ENCODE peak calls at places on chromosomes 7 and 10, in ten cellular contexts. One of them, this sample, is unnamed.

GRCh38 chr7:29106128-29106988 is 40.0 kb downstream of the CPVL start:
- DNase-seq in AG09309: peak; percentile 37
- DNase-seq in GM10248: peak; percentile 28
- DNase-seq in WERI-Rb-1: peak; percentile 26
- DNase-seq in cardiac fibroblast: peak; percentile 79
- DNase-seq in MM.1S: peak; percentile 44
- DNase-seq in bronchial epithelial cell: peak; percentile 65
- DNase-seq in BJ: no peak
- DNase-seq in hepatocyte: peak; percentile 82
- DNase-seq in left ventricle myocardium inferior: no peak
- DNase-seq in this sample: peak; percentile 22

GRCh38 chr7:70694909-70695803 is 436.8 kb upstream of the GALNT17 start:
- DNase-seq in WERI-Rb-1: peak; percentile 18
- DNase-seq in AG09309: no peak
- DNase-seq in hepatocyte: peak; percentile 57
- DNase-seq in cardiac fibroblast: peak; percentile 36
- DNase-seq in GM10248: peak; percentile 38
- DNase-seq in left ventricle myocardium inferior: no peak
- DNase-seq in MM.1S: peak; percentile 15
- DNase-seq in BJ: no peak
- DNase-seq in bronchial epithelial cell: no peak
- DNase-seq in this sample: peak; percentile 53

GRCh38 chr10:50604049-50604640 is 19.6 kb downstream of the SGMS1 start:
- DNase-seq in bronchial epithelial cell: no peak
- DNase-seq in cardiac fibroblast: no peak
- DNase-seq in BJ: no peak
- DNase-seq in MM.1S: peak; percentile 58
- DNase-seq in left ventricle myocardium inferior: no peak
- DNase-seq in WERI-Rb-1: no peak
- DNase-seq in AG09309: no peak
- DNase-seq in hepatocyte: no peak
- DNase-seq in GM10248: peak; percentile 43
- DNase-seq in this sample: no peak

GRCh38 chr7:143396182-143396581 is 12.5 kb downstream of the EPHA1 start:
- DNase-seq in cardiac fibroblast: no peak
- DNase-seq in GM10248: no peak
- DNase-seq in hepatocyte: no peak
- DNase-seq in bronchial epithelial cell: no peak
- DNase-seq in BJ: no peak
- DNase-seq in WERI-Rb-1: no peak
- DNase-seq in AG09309: no peak
- DNase-seq in left ventricle myocardium inferior: no peak
- DNase-seq in MM.1S: no peak
- DNase-seq in this sample: no peak

GRCh38 chr7:38629621-38630020 is 1.6 kb downstream of the AMPH start:
- DNase-seq in GM10248: no peak
- DNase-seq in MM.1S: no peak
- DNase-seq in WERI-Rb-1: peak; percentile 67
- DNase-seq in cardiac fibroblast: no peak
- DNase-seq in BJ: no peak
- DNase-seq in left ventricle myocardium inferior: no peak
- DNase-seq in bronchial epithelial cell: no peak
- DNase-seq in AG09309: peak; percentile 7
- DNase-seq in hepatocyte: no peak
- DNase-seq in this sample: no peak

GRCh38 chr7:43302211-43302711 is 189.8 kb downstream of the HECW1 start:
- DNase-seq in MM.1S: no peak
- DNase-seq in BJ: no peak
- DNase-seq in cardiac fibroblast: peak; percentile 18
- DNase-seq in left ventricle myocardium inferior: no peak
- DNase-seq in GM10248: no peak
- DNase-seq in AG09309: no peak
- DNase-seq in bronchial epithelial cell: peak; percentile 81
- DNase-seq in hepatocyte: peak; percentile 75
- DNase-seq in WERI-Rb-1: peak; percentile 91
- DNase-seq in this sample: no peak

GRCh38 chr7:148286150-148286549 is 304.4 kb upstream of the C7orf33 start:
- DNase-seq in WERI-Rb-1: peak; percentile 43
- DNase-seq in GM10248: no peak
- DNase-seq in cardiac fibroblast: no peak
- DNase-seq in BJ: no peak
- DNase-seq in hepatocyte: peak; percentile 61
- DNase-seq in left ventricle myocardium inferior: no peak
- DNase-seq in AG09309: no peak
- DNase-seq in bronchial epithelial cell: peak; percentile 32
- DNase-seq in MM.1S: peak; percentile 11
- DNase-seq in this sample: no peak

GRCh38 chr7:22125436-22125835 is 179.7 kb upstream of the CDCA7L start:
- DNase-seq in GM10248: no peak
- DNase-seq in hepatocyte: no peak
- DNase-seq in left ventricle myocardium inferior: no peak
- DNase-seq in MM.1S: no peak
- DNase-seq in cardiac fibroblast: no peak
- DNase-seq in bronchial epithelial cell: no peak
- DNase-seq in WERI-Rb-1: no peak
- DNase-seq in AG09309: no peak
- DNase-seq in BJ: no peak
- DNase-seq in this sample: no peak

GRCh38 chr10:5466451-5466996 is 32.8 kb downstream of the CALML5 start:
- DNase-seq in AG09309: no peak
- DNase-seq in WERI-Rb-1: no peak
- DNase-seq in bronchial epithelial cell: peak; percentile 94
- DNase-seq in cardiac fibroblast: no peak
- DNase-seq in left ventricle myocardium inferior: no peak
- DNase-seq in BJ: peak; percentile 65
- DNase-seq in MM.1S: no peak
- DNase-seq in GM10248: no peak
- DNase-seq in hepatocyte: peak; percentile 93
- DNase-seq in this sample: no peak

DNA sequence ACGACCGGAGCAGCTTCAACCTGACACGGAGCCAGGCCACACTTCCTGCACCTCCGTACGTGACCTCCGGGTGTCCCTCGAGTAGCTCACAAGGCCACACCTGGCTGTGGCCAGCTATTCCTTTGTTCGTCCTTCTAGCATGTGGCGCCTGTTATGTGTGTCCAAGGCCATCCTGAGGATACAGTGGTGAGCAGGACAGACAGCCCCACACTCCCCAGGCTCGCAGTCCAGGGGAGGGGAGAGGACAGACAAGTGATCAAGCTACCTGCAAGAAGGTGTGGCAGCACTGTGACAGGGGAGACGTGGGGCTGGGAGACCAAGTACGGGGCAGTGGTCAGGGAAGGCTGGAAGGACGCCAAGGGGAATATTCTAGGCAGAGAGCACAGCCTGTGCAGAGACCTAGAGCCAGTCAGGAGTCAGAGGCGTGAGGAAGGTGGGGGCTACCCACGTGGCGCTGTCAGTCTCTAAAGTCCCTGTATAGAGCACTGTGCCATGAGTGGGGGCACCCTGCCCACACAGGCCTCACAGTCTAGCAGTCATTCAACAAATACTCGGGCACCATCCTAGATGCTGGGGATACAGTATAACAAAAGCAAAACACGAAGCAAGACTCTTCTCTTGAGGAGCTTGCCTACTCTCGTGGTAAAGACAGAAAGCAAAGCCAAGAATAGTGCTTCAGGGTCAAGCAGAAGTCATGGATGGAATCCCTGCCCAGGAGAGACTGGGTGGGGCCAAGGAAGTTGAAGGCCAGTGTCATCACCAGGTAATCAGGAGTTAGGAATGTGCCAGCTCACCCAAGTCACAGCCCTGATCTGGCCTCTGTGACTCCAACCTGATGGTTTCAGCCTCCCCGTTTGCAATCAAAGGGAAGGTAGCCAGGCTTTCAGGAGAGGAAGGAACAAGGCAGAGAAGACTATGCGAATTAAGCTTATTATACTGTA is 58.6 kb downstream of the PROSER2 start:
- DNase-seq in cardiac fibroblast: peak; percentile 52
- DNase-seq in AG09309: no peak
- DNase-seq in WERI-Rb-1: no peak
- DNase-seq in left ventricle myocardium inferior: no peak
- DNase-seq in MM.1S: no peak
- DNase-seq in hepatocyte: peak; percentile 66
- DNase-seq in BJ: no peak
- DNase-seq in GM10248: no peak
- DNase-seq in bronchial epithelial cell: peak; percentile 96
- DNase-seq in this sample: no peak
- TF ChIP-seq CTCF in cardiac fibroblast: no peak
- TF ChIP-seq CTCF in AG09309: no peak
- TF ChIP-seq CTCF in WERI-Rb-1: peak; percentile 18
- TF ChIP-seq CTCF in left ventricle myocardium inferior: no peak
- TF ChIP-seq CTCF in MM.1S: no peak
- TF ChIP-seq CTCF in hepatocyte: peak; percentile 6
- TF ChIP-seq CTCF in BJ: no peak
- TF ChIP-seq CTCF in GM10248: no peak
- TF ChIP-seq CTCF in bronchial epithelial cell: no peak
- TF ChIP-seq CTCF in this sample: no peak

DNA sequence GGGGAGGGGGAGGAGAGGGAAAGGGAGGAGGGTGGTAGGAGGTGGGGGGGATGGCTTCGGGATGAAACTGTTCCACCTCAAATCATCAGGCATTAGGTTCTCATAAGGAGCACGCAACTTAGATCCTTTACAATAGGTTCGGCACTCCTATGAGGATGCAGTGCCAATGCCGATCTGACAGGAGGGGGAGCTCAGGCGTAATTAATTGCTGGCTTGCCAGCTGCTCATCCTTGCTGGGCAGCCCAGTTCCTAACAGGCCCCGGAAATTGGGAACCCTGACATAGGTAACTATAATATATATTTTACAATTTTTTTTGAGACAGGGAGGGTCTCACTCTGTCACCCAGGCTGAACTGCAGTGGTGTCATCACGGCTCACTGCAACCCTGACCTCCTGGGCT is 118.8 kb upstream of the SFMBT2 start:
- DNase-seq in hepatocyte: peak; percentile 51
- DNase-seq in AG09309: no peak
- DNase-seq in bronchial epithelial cell: peak; percentile 2
- DNase-seq in WERI-Rb-1: peak; percentile 5
- DNase-seq in cardiac fibroblast: peak; percentile 18
- DNase-seq in BJ: no peak
- DNase-seq in MM.1S: no peak
- DNase-seq in GM10248: no peak
- DNase-seq in left ventricle myocardium inferior: no peak
- DNase-seq in this sample: no peak
- TF ChIP-seq CTCF in hepatocyte: peak; percentile 58
- TF ChIP-seq CTCF in AG09309: peak; percentile 6
- TF ChIP-seq CTCF in bronchial epithelial cell: peak; percentile 8
- TF ChIP-seq CTCF in WERI-Rb-1: no peak
- TF ChIP-seq CTCF in cardiac fibroblast: no peak
- TF ChIP-seq CTCF in BJ: peak; percentile 40
- TF ChIP-seq CTCF in MM.1S: no peak
- TF ChIP-seq CTCF in GM10248: no peak
- TF ChIP-seq CTCF in left ventricle myocardium inferior: peak; percentile 65
- TF ChIP-seq CTCF in this sample: peak; percentile 19

DNA sequence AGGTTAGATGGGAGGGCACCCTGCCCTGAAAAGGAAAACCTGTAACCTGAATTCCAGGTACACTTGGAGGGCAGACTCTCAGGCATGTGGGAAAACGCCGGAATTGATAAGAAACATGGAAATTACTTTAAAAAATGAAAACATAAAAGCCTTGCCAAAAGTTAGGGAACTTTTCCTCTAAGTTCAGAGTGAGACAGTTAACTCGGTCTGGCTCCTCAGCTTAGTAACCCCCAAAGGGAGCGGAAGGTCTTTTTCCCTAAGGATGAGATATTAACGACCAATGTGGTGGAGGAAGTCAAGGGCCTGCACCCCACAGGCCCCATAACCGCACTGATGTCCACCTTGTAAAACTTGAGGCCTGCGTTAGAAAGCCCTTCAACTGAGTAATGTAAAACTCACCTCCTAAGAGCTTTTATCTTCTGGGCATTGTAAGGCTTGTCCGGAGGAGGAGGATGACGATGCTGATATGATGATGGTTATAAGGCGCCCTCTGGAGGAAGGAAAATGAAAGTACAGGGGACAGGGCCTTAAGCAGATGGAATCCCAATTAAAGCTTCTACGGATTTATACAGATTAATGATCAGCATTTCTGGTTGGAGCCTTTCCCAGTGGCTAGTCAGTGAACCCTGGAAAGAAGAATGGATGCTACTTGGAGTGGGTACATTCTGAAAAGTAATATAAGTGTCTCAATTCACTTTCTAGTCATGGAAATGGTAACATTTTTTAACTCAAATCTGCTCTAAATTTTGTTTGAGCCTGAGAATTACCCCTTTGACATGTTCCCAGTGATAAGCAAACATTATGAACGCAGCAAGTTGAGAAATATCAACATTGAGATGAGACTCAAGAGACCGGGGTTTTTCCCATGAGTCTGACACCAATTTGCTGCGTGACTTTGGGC is 696 bp downstream of the COL1A2 start:
- DNase-seq in GM10248: peak; percentile 73
- DNase-seq in BJ: no peak
- DNase-seq in AG09309: no peak
- DNase-seq in cardiac fibroblast: peak; percentile 94
- DNase-seq in bronchial epithelial cell: peak; percentile 80
- DNase-seq in MM.1S: peak; percentile 71
- DNase-seq in left ventricle myocardium inferior: no peak
- DNase-seq in hepatocyte: peak; percentile 85
- DNase-seq in WERI-Rb-1: peak; percentile 67
- DNase-seq in this sample: peak; percentile 82
- TF ChIP-seq CTCF in GM10248: peak; percentile 70
- TF ChIP-seq CTCF in BJ: peak; percentile 66
- TF ChIP-seq CTCF in AG09309: peak; percentile 65
- TF ChIP-seq CTCF in cardiac fibroblast: peak; percentile 69
- TF ChIP-seq CTCF in bronchial epithelial cell: peak; percentile 70
- TF ChIP-seq CTCF in MM.1S: peak; percentile 83
- TF ChIP-seq CTCF in left ventricle myocardium inferior: peak; percentile 81
- TF ChIP-seq CTCF in hepatocyte: peak; percentile 75
- TF ChIP-seq CTCF in WERI-Rb-1: peak; percentile 50
- TF ChIP-seq CTCF in this sample: peak; percentile 63

DNA sequence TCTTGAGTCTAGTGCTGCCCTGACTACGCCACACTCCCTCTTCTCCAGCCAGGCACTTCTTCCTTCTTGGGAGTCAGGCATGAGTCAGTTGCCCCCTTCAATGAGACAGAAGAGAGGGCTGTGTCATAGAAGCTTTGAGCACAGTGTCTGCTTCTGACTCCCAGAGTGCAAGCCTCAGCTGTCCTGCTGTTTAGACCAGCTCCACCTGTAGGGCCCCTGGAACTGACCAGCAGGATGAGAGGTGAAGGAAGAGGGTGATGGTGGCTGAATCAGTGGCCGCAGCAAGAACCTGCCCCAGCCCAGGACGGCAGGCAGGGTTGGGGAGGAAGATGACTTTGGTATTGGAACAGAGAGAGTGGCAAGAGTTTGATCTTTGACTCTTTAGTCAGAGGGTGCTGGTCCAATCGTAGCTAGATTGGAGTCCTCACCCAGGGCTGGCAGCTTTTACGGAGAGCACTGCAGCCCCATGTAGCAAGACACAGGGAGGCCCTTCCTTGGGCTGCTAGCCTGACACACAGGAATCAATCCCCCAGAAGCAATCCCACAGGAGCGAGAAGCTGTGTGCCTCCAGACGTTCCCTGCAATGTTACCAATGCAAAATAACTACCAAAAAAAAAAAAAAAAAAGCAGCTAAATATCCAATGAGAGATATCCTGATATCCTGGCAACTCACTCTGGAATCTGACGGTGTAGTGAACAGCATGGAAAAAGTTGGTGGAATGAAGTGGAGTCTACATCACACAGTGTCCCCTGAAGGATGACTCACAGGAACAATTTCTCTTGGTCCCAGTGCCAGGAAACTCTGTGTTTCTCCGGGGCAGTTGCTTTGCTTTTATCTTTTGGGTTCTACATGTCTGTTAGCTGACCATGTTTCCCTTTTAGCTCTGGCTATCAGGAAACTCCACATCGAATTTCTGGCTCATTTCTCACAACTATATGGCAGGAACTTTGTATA is 6.9 kb downstream of the C10orf62 start:
- DNase-seq in BJ: peak; percentile 55
- DNase-seq in left ventricle myocardium inferior: no peak
- DNase-seq in AG09309: peak; percentile 49
- DNase-seq in bronchial epithelial cell: peak; percentile 94
- DNase-seq in cardiac fibroblast: peak; percentile 87
- DNase-seq in WERI-Rb-1: no peak
- DNase-seq in GM10248: no peak
- DNase-seq in hepatocyte: peak; percentile 61
- DNase-seq in MM.1S: no peak
- DNase-seq in this sample: no peak
- TF ChIP-seq CTCF in BJ: peak; percentile 6
- TF ChIP-seq CTCF in left ventricle myocardium inferior: no peak
- TF ChIP-seq CTCF in AG09309: no peak
- TF ChIP-seq CTCF in bronchial epithelial cell: no peak
- TF ChIP-seq CTCF in cardiac fibroblast: peak; percentile 14
- TF ChIP-seq CTCF in WERI-Rb-1: no peak
- TF ChIP-seq CTCF in GM10248: no peak
- TF ChIP-seq CTCF in hepatocyte: no peak
- TF ChIP-seq CTCF in MM.1S: no peak
- TF ChIP-seq CTCF in this sample: no peak